ENCODE peak calls at places on chromosome 12, in seven cellular contexts. Y is activated T-cell treated with anti-CD3 and anti-CD28 coated beads for 48 hours; C is BE2C; X is left cardiac atrium; P is central memory CD8-positive, alpha-beta T cell; F is ACHN; R is CD8-positive, alpha-beta memory T cell. Q is an unnamed sample.
A peak's percentile ranks its signal among the peaks of the same experiment; 100 is the strongest.

GRCh38 chr12:3216726-3217682 is 139.8 kb downstream of the TSPAN9 start:
- DNase-seq in X (peak; percentile 70), P (no peak), F (peak; percentile 43), Y (no peak), C (no peak), R (no peak), Q (no peak)

GRCh38 chr12:73308747-73309146 is 1036.6 kb downstream of the TRHDE start:
- DNase-seq in Y (no peak), C (no peak), F (peak; percentile 39), P (no peak), R (no peak), X (no peak), Q (no peak)

GRCh38 chr12:64610092-64610659 is at the start of gene RASSF3:
- DNase-seq in Y (peak; percentile 76), C (peak; percentile 84), P (peak; percentile 47), F (peak; percentile 91), R (peak; percentile 82), X (peak; percentile 79), Q (peak; percentile 93)

GRCh38 chr12:6056406-6057211 is 67.9 kb downstream of the VWF start:
- DNase-seq in X (no peak), C (peak; percentile 60), F (peak; percentile 42), Y (no peak), R (peak; percentile 65), P (no peak), Q (no peak)

GRCh38 chr12:110731479-110731878 is 11.2 kb downstream of the PPP1CC start:
- DNase-seq in R (no peak), F (no peak), X (no peak), P (no peak), C (no peak), Y (no peak), Q (no peak)

GRCh38 chr12:54169036-54169435 is 19.7 kb downstream of the SMUG1 start:
- DNase-seq in P (no peak), R (no peak), F (no peak), C (no peak), Y (no peak), X (no peak), Q (no peak)

GRCh38 chr12:93714382-93714781 is 37.2 kb downstream of the CRADD start:
- DNase-seq in P (no peak), C (no peak), X (no peak), F (no peak), R (no peak), Y (no peak), Q (no peak)

GRCh38 chr12:51970904-51971646 is 19.6 kb downstream of the ACVR1B start:
- DNase-seq in C (peak; percentile 48), R (no peak), P (peak; percentile 46), X (no peak), F (peak; percentile 72), Y (peak; percentile 25), Q (peak; percentile 41)

GRCh38 chr12:19220205-19220604 is 90.7 kb downstream of the PLEKHA5 start:
- DNase-seq in R (no peak), X (no peak), F (no peak), P (no peak), Y (no peak), C (no peak), Q (no peak)

GRCh38 chr12:121114019-121114639 is 18.5 kb upstream of the P2RX7 start:
- DNase-seq in C (no peak), X (no peak), R (no peak), P (no peak), Y (no peak), F (no peak), Q (no peak)

GRCh38 chr12:9597365-9597764 is 10.4 kb downstream of the KLRB1 start:
- DNase-seq in F (no peak), X (no peak), P (no peak), Y (no peak), R (no peak), C (no peak), Q (no peak)

GRCh38 chr12:13203028-13203922 is 6.7 kb downstream of the EMP1 start:
- DNase-seq in P (no peak), Y (no peak), X (peak; percentile 63), F (peak; percentile 46), C (peak; percentile 23), R (no peak), Q (no peak)

GRCh38 chr12:53193040-53193439 is 12.3 kb upstream of the CSAD start:
- DNase-seq in P (no peak), F (no peak), C (no peak), R (no peak), X (no peak), Y (no peak), Q (no peak)

GRCh38 chr12:92991134-92991533 is 62.0 kb upstream of the EEA1 start:
- DNase-seq in X (no peak), F (no peak), P (no peak), C (no peak), R (no peak), Y (no peak), Q (no peak)

GRCh38 chr12:118061011-118061875 is at the start of gene WSB2:
- DNase-seq in R (peak; percentile 46), Y (peak; percentile 55), X (peak; percentile 88), P (no peak), F (peak; percentile 87), C (peak; percentile 62), Q (peak; percentile 78)

GRCh38 chr12:92897844-92898243 is 31.3 kb downstream of the EEA1 start:
- DNase-seq in P (no peak), Y (no peak), R (no peak), X (no peak), F (no peak), C (no peak), Q (no peak)

GRCh38 chr12:122124370-122124769 is 45.8 kb downstream of the MLXIP start:
- DNase-seq in P (no peak), F (no peak), X (no peak), R (no peak), C (no peak), Y (no peak), Q (no peak)

GRCh38 chr12:119115296-119115905 is 63.3 kb upstream of the HSPB8 start:
- DNase-seq in C (peak; percentile 51), R (peak; percentile 2), X (no peak), Y (no peak), F (peak; percentile 66), P (no peak), Q (peak; percentile 63)

GRCh38 chr12:32273063-32273521 is 126.3 kb upstream of the FGD4 start:
- DNase-seq in Y (no peak), F (peak; percentile 35), C (no peak), X (no peak), R (peak; percentile 32), P (no peak), Q (no peak)

GRCh38 chr12:12714276-12715001 is 2.7 kb upstream of the CDKN1B start:
- DNase-seq in R (peak; percentile 71), F (peak; percentile 65), Y (no peak), X (no peak), C (peak; percentile 20), P (peak; percentile 69), Q (peak; percentile 30)

GRCh38 chr12:118855858-118856257 is 125.5 kb upstream of the SRRM4 start:
- DNase-seq in P (no peak), X (no peak), C (no peak), F (no peak), Y (no peak), R (no peak), Q (no peak)

GRCh38 chr12:106519587-106519986 is 63.2 kb upstream of the RFX4 start:
- DNase-seq in F (no peak), Y (no peak), R (no peak), X (no peak), C (peak; percentile 48), P (no peak), Q (no peak)

GRCh38 chr12:52391618-52392002 is 6.2 kb upstream of the KRT84 start:
- DNase-seq in C (peak; percentile 87), P (no peak), X (peak; percentile 57), R (no peak), Y (no peak), F (peak; percentile 27), Q (no peak)